ENCODE peak calls at places on chromosomes 7 and 10, in six cellular contexts. D is WTC11, K is GM23338, M is H1, Q is GM12878, B is K562. F is an unnamed sample.

GRCh38 chr7:130881091-130881798 is 147.2 kb upstream of the KLF14 start:
- DNase-seq in D (no peak), K (no peak), M (no peak), Q (no peak), B (no peak), F (no peak)

GRCh38 chr7:151432658-151433521 is 7.1 kb downstream of the CRYGN start:
- DNase-seq in D (no peak), K (peak; percentile 56), M (no peak), Q (peak; percentile 11), B (no peak), F (no peak)

GRCh38 chr10:73509695-73510094 is 13.9 kb upstream of the PPP3CB start:
- DNase-seq in D (no peak), K (no peak), M (no peak), Q (no peak), B (no peak), F (no peak)

GRCh38 chr7:15729746-15730145 is 43.3 kb upstream of the MEOX2 start:
- DNase-seq in D (no peak), K (no peak), M (no peak), Q (no peak), B (no peak), F (no peak)

GRCh38 chr7:155381852-155382801 is 75.8 kb upstream of the EN2 start:
- DNase-seq in D (no peak), K (peak; percentile 53), M (no peak), Q (no peak), B (no peak), F (no peak)

GRCh38 chr7:91249506-91250233 is 14.6 kb upstream of the FZD1 start:
- DNase-seq in D (no peak), K (no peak), M (no peak), Q (no peak), B (no peak), F (no peak)

GRCh38 chr10:46234026-46234425 is 52.8 kb upstream of the ANTXRL start:
- DNase-seq in D (no peak), K (no peak), M (no peak), Q (no peak), B (no peak), F (no peak)

GRCh38 chr10:22229756-22230330 is 12.0 kb upstream of the EBLN1 start:
- DNase-seq in D (no peak), K (no peak), M (no peak), Q (no peak), B (no peak), F (no peak)

GRCh38 chr10:71429929-71430328 is 33.2 kb downstream of the CDH23 start:
- DNase-seq in D (peak; percentile 40), K (peak; percentile 72), M (no peak), Q (no peak), B (peak; percentile 48), F (no peak)

GRCh38 chr10:71938211-71938610 is 26.0 kb upstream of the CHST3 start:
- DNase-seq in D (no peak), K (no peak), M (no peak), Q (no peak), B (no peak), F (no peak)

GRCh38 chr7:100799037-100799896 is 28.1 kb downstream of the EPHB4 start:
- DNase-seq in D (peak; percentile 75), K (peak; percentile 89), M (no peak), Q (peak; percentile 5), B (peak; percentile 73), F (peak; percentile 52)

GRCh38 chr10:29709484-29710002 is 74.8 kb upstream of the SVIL start:
- DNase-seq in D (no peak), K (peak; percentile 28), M (no peak), Q (no peak), B (no peak), F (no peak)

GRCh38 chr10:113438660-113439059 is 114.2 kb upstream of the HABP2 start:
- DNase-seq in D (no peak), K (no peak), M (no peak), Q (no peak), B (no peak), F (no peak)

GRCh38 chr10:35696888-35697287 is 54.8 kb upstream of the FZD8 start:
- DNase-seq in D (no peak), K (no peak), M (no peak), Q (no peak), B (no peak), F (no peak)

GRCh38 chr10:3173173-3173878 is 744 bp upstream of the PITRM1 start:
- DNase-seq in D (peak; percentile 100), K (peak; percentile 98), M (peak; percentile 100), Q (no peak), B (peak; percentile 96), F (no peak)

GRCh38 chr10:129893690-129894089 is 70.4 kb downstream of the EBF3 start:
- DNase-seq in D (no peak), K (no peak), M (no peak), Q (no peak), B (no peak), F (no peak)

GRCh38 chr7:29496355-29497020 is 67.1 kb upstream of the PRR15 start:
- DNase-seq in D (no peak), K (no peak), M (no peak), Q (no peak), B (no peak), F (peak; percentile 51)

GRCh38 chr7:90595341-90595800 is 750 bp upstream of the CDK14 start:
- DNase-seq in D (no peak), K (peak; percentile 39), M (no peak), Q (no peak), B (no peak), F (no peak)

GRCh38 chr7:143504937-143505297 is 27.2 kb downstream of the TAS2R41 start:
- DNase-seq in D (no peak), K (peak; percentile 9), M (no peak), Q (no peak), B (no peak), F (no peak)

GRCh38 chr7:12239821-12240220 is 28.7 kb downstream of the TMEM106B start:
- DNase-seq in D (no peak), K (no peak), M (no peak), Q (no peak), B (no peak), F (no peak)

GRCh38 chr10:45470098-45471012 is 96.3 kb downstream of the ALOX5 start:
- DNase-seq in D (peak; percentile 33), K (peak; percentile 54), M (no peak), Q (no peak), B (peak; percentile 81), F (peak; percentile 88)

GRCh38 chr7:7321681-7322080 is 139.3 kb downstream of the C1GALT1 start:
- DNase-seq in D (no peak), K (no peak), M (no peak), Q (peak; percentile 68), B (no peak), F (peak; percentile 54)

GRCh38 chr10:11863353-11864105 is 40.4 kb downstream of the PROSER2 start:
- DNase-seq in D (no peak), K (no peak), M (no peak), Q (peak; percentile 76), B (no peak), F (no peak)

GRCh38 chr10:33070101-33070500 is 112.1 kb upstream of the ITGB1 start:
- DNase-seq in D (no peak), K (no peak), M (no peak), Q (no peak), B (no peak), F (no peak)

GRCh38 chr7:122803323-122803722 is 82.9 kb downstream of the CADPS2 start:
- DNase-seq in D (no peak), K (peak; percentile 65), M (no peak), Q (no peak), B (no peak), F (peak; percentile 36)

GRCh38 chr7:80463272-80463920 is 48.5 kb downstream of the GNAT3 start:
- DNase-seq in D (no peak), K (no peak), M (no peak), Q (no peak), B (no peak), F (no peak)
- TF ChIP-seq CREB1 in D (no peak), K (no peak), M (no peak), Q (no peak), B (no peak), F (no peak)

GRCh38 chr7:138033241-138033640 is 31.4 kb upstream of the CREB3L2 start:
- DNase-seq in D (no peak), K (no peak), M (no peak), Q (no peak), B (no peak), F (no peak)

GRCh38 chr7:138032775-138033174 is 30.9 kb upstream of the CREB3L2 start:
- DNase-seq in D (no peak), K (peak; percentile 29), M (no peak), Q (no peak), B (no peak), F (no peak)

GRCh38 chr7:138030679-138031351 is 28.9 kb upstream of the CREB3L2 start:
- DNase-seq in D (no peak), K (no peak), M (no peak), Q (no peak), B (no peak), F (no peak)

GRCh38 chr7:138032186-138032585 is 30.3 kb upstream of the CREB3L2 start:
- DNase-seq in D (no peak), K (no peak), M (no peak), Q (no peak), B (no peak), F (no peak)

DNA sequence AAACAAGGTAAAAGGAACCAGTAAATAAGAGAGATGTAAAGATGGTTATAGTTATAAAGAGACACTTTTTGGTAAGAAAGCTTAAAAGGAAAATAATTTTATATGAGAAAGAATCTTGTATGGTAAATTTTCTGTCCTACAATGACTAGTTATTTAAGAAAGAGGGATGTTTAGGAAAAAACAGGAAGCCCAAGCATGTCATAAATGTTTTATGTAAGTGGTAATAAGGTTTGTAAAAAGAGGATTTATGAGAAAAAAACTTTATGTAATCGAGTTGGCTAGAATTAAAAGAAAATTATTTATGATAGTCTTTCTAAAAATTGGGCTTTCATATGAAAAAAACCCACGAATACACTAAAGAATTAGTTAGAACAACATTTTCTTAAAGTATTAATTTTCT is 34.2 kb upstream of the CREB3L2 start:
- DNase-seq in D (no peak), K (peak; percentile 55), M (no peak), Q (no peak), B (no peak), F (no peak)
- TF ChIP-seq CREB1 in D (no peak), K (no peak), M (no peak), Q (no peak), B (no peak), F (no peak)

GRCh38 chr7:133135451-133135850 is 53.6 kb upstream of the CHCHD3 start:
- DNase-seq in D (no peak), K (no peak), M (no peak), Q (no peak), B (no peak), F (no peak)
- TF ChIP-seq CREB1 in D (no peak), K (no peak), M (no peak), Q (no peak), B (no peak), F (no peak)

DNA sequence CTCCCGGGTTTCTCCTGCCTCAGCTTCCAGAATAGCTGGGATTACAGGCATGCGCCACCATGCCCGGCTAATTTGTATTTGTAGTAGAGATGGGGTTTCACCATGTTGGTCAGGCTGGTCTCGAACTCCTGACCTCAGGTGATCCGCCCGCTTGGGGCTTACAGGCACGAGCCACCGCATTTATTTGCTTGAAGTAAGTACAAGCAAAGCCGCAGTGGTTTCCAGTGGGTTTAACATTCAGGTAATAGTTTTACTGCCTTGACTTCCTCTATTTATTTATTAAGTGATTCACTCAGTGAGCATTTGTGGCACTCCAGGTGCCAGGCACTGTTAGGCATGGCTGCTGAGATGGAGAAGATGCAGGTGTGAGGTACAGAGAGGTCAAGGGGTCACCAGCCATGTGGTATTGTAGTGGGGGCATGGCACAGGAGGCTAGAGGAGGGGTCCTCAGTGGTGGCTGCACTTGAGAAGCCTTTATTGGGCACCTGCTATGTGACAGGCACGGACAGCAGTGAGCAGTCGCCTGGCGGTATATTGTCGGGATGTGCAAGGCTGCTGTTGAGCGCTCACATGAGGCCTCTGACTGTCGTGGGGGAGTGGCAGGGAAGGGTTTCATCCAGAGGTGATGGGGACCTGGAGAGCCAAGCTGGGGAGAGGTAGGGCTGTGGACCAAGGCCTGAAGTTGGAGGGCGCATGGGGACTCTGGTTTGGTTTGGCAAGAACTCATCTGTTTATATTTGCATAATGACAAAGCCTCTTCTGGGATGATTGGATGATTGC is 54.9 kb downstream of the DOCK1 start:
- DNase-seq in D (no peak), K (no peak), M (no peak), Q (no peak), B (no peak), F (no peak)
- TF ChIP-seq CREB1 in D (no peak), K (no peak), M (no peak), Q (no peak), B (no peak), F (no peak)